ENCODE peak calls at places on chromosomes 5 and 9, in five cellular contexts. M, A, G, T and Q are unnamed samples.

GRCh38 chr9:38681747-38682227 is 38.1 kb downstream of the FAM240B start:
- DNase-seq in M (no peak), A (no peak), G (no peak), T (no peak), Q (no peak)

GRCh38 chr9:115126406-115126805 is 8.4 kb upstream of the TNC start:
- DNase-seq in M (no peak), A (peak; percentile 11), G (no peak), T (no peak), Q (no peak)

GRCh38 chr9:94801242-94801641 is 74.7 kb downstream of the AOPEP start:
- DNase-seq in M (no peak), A (no peak), G (no peak), T (no peak), Q (no peak)

GRCh38 chr5:136058031-136058971 is 29.5 kb downstream of the TGFBI start:
- DNase-seq in M (peak; percentile 71), A (no peak), G (no peak), T (peak; percentile 60), Q (no peak)

GRCh38 chr9:137057545-137057944 is 3.7 kb upstream of the ENTPD2 start:
- DNase-seq in M (no peak), A (no peak), G (no peak), T (no peak), Q (no peak)

GRCh38 chr5:142426129-142426641 is 101.4 kb upstream of the SPRY4 start:
- DNase-seq in M (peak; percentile 57), A (no peak), G (no peak), T (no peak), Q (peak; percentile 88)

GRCh38 chr5:65482727-65483473 is 1.2 kb upstream of the ADAMTS6 start:
- DNase-seq in M (no peak), A (peak; percentile 40), G (peak; percentile 44), T (peak; percentile 40), Q (peak; percentile 37)

GRCh38 chr5:164597293-164597900 is 1092.0 kb downstream of the MAT2B start:
- DNase-seq in M (no peak), A (peak; percentile 37), G (no peak), T (no peak), Q (peak; percentile 13)

GRCh38 chr5:135034186-135034962 is at the start of gene PITX1:
- DNase-seq in M (peak; percentile 66), A (peak; percentile 33), G (no peak), T (peak; percentile 66), Q (peak; percentile 83)

GRCh38 chr5:133952729-133953567 is 15.5 kb downstream of the C5orf15 start:
- DNase-seq in M (peak; percentile 49), A (no peak), G (no peak), T (no peak), Q (no peak)

GRCh38 chr5:150622157-150622556 is 18.3 kb upstream of the SYNPO start:
- DNase-seq in M (no peak), A (no peak), G (no peak), T (no peak), Q (no peak)

GRCh38 chr5:1516615-1517601 is 6.9 kb downstream of the LPCAT1 start:
- DNase-seq in M (peak; percentile 4), A (no peak), G (no peak), T (peak; percentile 30), Q (peak; percentile 1)

GRCh38 chr5:119578937-119579336 is 50.4 kb upstream of the FAM170A start:
- DNase-seq in M (no peak), A (peak; percentile 57), G (peak; percentile 59), T (peak; percentile 64), Q (peak; percentile 14)

GRCh38 chr5:170760126-170760525 is 23.4 kb upstream of the GABRP start:
- DNase-seq in M (no peak), A (no peak), G (no peak), T (no peak), Q (no peak)

GRCh38 chr9:89502038-89502601 is 4.2 kb upstream of the SEMA4D start:
- DNase-seq in M (no peak), A (peak; percentile 44), G (peak; percentile 73), T (no peak), Q (peak; percentile 62)

GRCh38 chr5:54159153-54159836 is 151.1 kb downstream of the ARL15 start:
- DNase-seq in M (no peak), A (no peak), G (no peak), T (no peak), Q (no peak)

GRCh38 chr5:123545506-123545905 is 33.5 kb downstream of the CSNK1G3 start:
- DNase-seq in M (no peak), A (no peak), G (peak; percentile 34), T (no peak), Q (peak; percentile 7)

DNA sequence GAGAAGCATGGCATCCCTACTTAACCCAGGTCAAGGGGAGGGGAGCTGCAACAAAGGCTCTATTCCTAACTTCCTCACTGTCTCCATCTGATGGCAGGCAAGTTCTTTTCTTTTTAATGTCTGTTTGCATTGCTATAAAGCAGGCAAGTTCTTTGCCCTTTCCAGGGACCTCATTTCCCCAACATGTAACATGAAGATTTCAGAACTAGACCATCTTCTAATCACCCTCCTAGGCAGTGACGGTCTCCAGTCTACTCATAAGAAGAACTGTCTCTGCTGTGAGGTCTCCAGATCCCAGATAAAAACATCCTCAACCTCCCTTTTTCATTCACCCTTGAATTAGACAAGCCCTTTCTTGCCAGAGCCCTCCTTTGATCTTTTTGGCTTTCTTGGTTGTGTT is 42.1 kb downstream of the PPP1R2B start:
- DNase-seq in M (no peak), A (no peak), G (peak; percentile 46), T (no peak), Q (no peak)
- H3K4me1 ChIP-seq in M (no peaks in the 10 kb centered on the region), A (peaks cover 3% of the 10 kb centered on the region), G (peaks cover 11% of the 10 kb centered on the region), T (no peaks in the 10 kb centered on the region), Q (no peaks in the 10 kb centered on the region)

GRCh38 chr9:112864413-112864812 is 26.3 kb downstream of the SLC46A2 start:
- DNase-seq in M (no peak), A (no peak), G (no peak), T (no peak), Q (no peak)
- H3K4me1 ChIP-seq in M (peaks cover 13% of the 10 kb centered on the region), A (peaks cover 13% of the 10 kb centered on the region), G (no peaks in the 10 kb centered on the region), T (peaks cover 2% of the 10 kb centered on the region), Q (no peaks in the 10 kb centered on the region)

GRCh38 chr9:123470121-123470851 is 114.3 kb downstream of the CRB2 start:
- DNase-seq in M (no peak), A (no peak), G (no peak), T (no peak), Q (no peak)

GRCh38 chr9:123468541-123468940 is 112.5 kb downstream of the CRB2 start:
- DNase-seq in M (no peak), A (no peak), G (no peak), T (no peak), Q (no peak)

GRCh38 chr9:123471843-123472570 is 116.0 kb downstream of the CRB2 start:
- DNase-seq in M (no peak), A (no peak), G (no peak), T (no peak), Q (no peak)

GRCh38 chr9:123470991-123471770 is 115.2 kb downstream of the CRB2 start:
- DNase-seq in M (no peak), A (no peak), G (no peak), T (no peak), Q (no peak)

GRCh38 chr9:123469231-123469630 is 113.2 kb downstream of the CRB2 start:
- DNase-seq in M (no peak), A (no peak), G (no peak), T (no peak), Q (no peak)
- H3K4me1 ChIP-seq in M (no peaks in the 10 kb centered on the region), A (peaks cover 10% of the 10 kb centered on the region), G (no peaks in the 10 kb centered on the region), T (no peaks in the 10 kb centered on the region), Q (no peaks in the 10 kb centered on the region)

GRCh38 chr9:108134501-108135128 is 645.0 kb upstream of the KLF4 start:
- DNase-seq in M (no peak), A (no peak), G (no peak), T (no peak), Q (no peak)

GRCh38 chr9:108136646-108137045 is 647.1 kb upstream of the KLF4 start:
- DNase-seq in M (no peak), A (no peak), G (no peak), T (no peak), Q (no peak)

GRCh38 chr9:108142142-108142503 is 652.6 kb upstream of the KLF4 start:
- DNase-seq in M (no peak), A (no peak), G (no peak), T (no peak), Q (no peak)

GRCh38 chr9:108142504-108143201 is 653.1 kb upstream of the KLF4 start:
- DNase-seq in M (peak; percentile 80), A (peak; percentile 8), G (no peak), T (peak; percentile 43), Q (no peak)

GRCh38 chr9:108139900-108140299 is 650.3 kb upstream of the KLF4 start:
- DNase-seq in M (no peak), A (no peak), G (no peak), T (no peak), Q (no peak)
- H3K4me1 ChIP-seq in M (peaks cover 30% of the 10 kb centered on the region), A (no peaks in the 10 kb centered on the region), G (no peaks in the 10 kb centered on the region), T (peaks cover 2% of the 10 kb centered on the region), Q (no peaks in the 10 kb centered on the region)

GRCh38 chr9:125639057-125639456 is 68.0 kb downstream of the MAPKAP1 start:
- DNase-seq in M (no peak), A (no peak), G (no peak), T (no peak), Q (no peak)

GRCh38 chr9:125638646-125639045 is 68.4 kb downstream of the MAPKAP1 start:
- DNase-seq in M (no peak), A (no peak), G (no peak), T (no peak), Q (no peak)

GRCh38 chr9:125638239-125638638 is 68.8 kb downstream of the MAPKAP1 start:
- DNase-seq in M (no peak), A (no peak), G (no peak), T (no peak), Q (no peak)

GRCh38 chr9:125635888-125636287 is 71.1 kb downstream of the MAPKAP1 start:
- DNase-seq in M (no peak), A (peak; percentile 42), G (no peak), T (no peak), Q (no peak)

DNA sequence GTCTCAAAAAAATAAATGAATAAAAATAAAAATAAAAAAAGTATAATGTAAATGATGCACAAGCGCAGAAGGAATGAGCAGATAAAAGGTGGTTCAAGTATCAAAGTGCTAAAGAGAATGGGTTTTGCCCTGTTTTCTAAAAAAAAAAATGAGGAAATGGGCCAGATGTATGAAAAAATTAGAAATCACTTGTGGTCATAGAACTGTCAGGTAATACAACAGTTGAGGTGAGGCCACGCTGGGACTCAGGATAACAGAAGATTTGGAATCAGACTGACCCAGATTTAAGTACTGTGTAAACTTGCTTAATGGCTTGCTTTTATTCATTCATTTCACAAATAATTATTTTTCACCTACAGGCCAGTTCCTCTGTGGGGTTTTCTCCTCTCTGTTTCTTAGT is 69.7 kb downstream of the MAPKAP1 start:
- DNase-seq in M (no peak), A (no peak), G (no peak), T (no peak), Q (no peak)
- H3K4me1 ChIP-seq in M (peaks cover 24% of the 10 kb centered on the region), A (peaks cover 22% of the 10 kb centered on the region), G (peaks cover 7% of the 10 kb centered on the region), T (peaks cover 10% of the 10 kb centered on the region), Q (no peaks in the 10 kb centered on the region)

DNA sequence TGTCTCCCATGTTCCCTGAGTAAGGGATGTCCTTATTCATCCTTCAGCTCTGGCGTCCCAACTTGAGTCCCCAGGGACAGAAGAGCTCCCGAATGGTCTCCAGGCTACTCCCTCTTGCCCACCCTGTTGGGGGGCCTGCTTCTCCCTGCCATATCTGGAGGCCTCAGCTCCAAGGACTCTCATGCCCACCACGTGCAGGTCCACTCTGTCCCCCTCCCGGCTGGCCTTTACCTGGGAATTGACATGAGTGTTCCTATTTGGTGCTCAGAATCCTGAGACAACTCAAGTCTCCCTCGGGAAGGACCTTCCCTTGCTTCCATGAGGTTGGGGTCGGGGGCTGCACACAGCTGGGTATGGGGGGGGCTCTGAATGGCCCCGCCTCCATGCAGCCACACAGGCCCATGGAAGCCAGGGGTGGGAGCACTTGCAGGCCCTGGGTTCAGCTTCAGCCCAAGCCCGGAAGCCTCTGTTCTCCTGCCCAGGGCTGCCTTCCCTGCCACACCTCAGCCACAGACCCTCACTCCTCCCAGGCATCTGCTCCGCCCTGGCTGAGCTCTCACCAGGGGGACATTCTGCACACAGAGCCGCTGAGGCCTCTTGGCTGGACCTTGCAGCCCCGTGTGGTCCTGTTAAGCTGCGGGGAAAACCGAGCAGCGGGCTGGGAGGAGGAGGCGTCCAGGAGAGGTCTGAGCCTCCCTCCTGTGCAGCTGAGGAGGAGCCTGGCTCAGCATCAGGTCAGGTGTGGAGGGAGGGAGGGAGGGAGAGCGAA is 121.9 kb downstream of the PHF2 start:
- DNase-seq in M (no peak), A (no peak), G (no peak), T (peak; percentile 20), Q (no peak)
- H3K4me1 ChIP-seq in M (no peaks in the 10 kb centered on the region), A (no peaks in the 10 kb centered on the region), G (no peaks in the 10 kb centered on the region), T (no peaks in the 10 kb centered on the region), Q (no peaks in the 10 kb centered on the region)